ENCODE peak calls at places on chromosomes 13 and 19, in five cellular contexts. Q is IMR-90, E is H9, Y is mesenchymal stem cell, F is trophoblast cell. V is an unnamed sample.

GRCh38 chr19:18091217-18091608 is 4.5 kb upstream of the IL12RB1 start:
- DNase-seq in E (no peak), F (no peak), Y (no peak), Q (no peak), V (no peak)

GRCh38 chr13:112343591-112343990 is 32.6 kb upstream of the SPACA7 start:
- DNase-seq in Q (no peak), F (no peak), E (peak), Y (no peak), V (no peak)

GRCh38 chr19:6062274-6062673 is 48.0 kb downstream of the RFX2 start:
- DNase-seq in E (no peak), Y (no peak), F (peak), Q (no peak), V (no peak)

GRCh38 chr13:36131215-36131930 is at the start of gene DCLK1:
- DNase-seq in E (peak), Q (no peak), Y (peak), F (peak), V (peak)

GRCh38 chr19:42276821-42277220 is 7.8 kb downstream of the CIC start:
- DNase-seq in E (no peak), Y (no peak), Q (no peak), F (no peak), V (no peak)

GRCh38 chr13:47499358-47500150 is 501.5 kb downstream of the SUCLA2 start:
- DNase-seq in E (no peak), Q (peak), F (peak), Y (peak), V (no peak)

GRCh38 chr13:86476656-86477055 is 677.4 kb upstream of the SLITRK6 start:
- DNase-seq in Y (no peak), E (no peak), F (no peak), Q (no peak), V (no peak)

GRCh38 chr13:26895081-26895807 is 134.7 kb upstream of the GPR12 start:
- DNase-seq in F (no peak), Y (no peak), E (peak), Q (no peak), V (no peak)

GRCh38 chr13:31035162-31035951 is 102.9 kb downstream of the TEX26 start:
- DNase-seq in Y (no peak), F (no peak), Q (peak), E (no peak), V (no peak)

GRCh38 chr13:50990540-50991506 is 81.2 kb downstream of the RNASEH2B start:
- DNase-seq in E (peak), F (no peak), Q (peak), Y (peak), V (peak)

GRCh38 chr19:38852231-38853044 is 2.7 kb upstream of the HNRNPL start:
- DNase-seq in Y (peak), Q (peak), F (peak), E (peak), V (no peak)

GRCh38 chr19:14333101-14333871 is 48.0 kb upstream of the ADGRE5 start:
- DNase-seq in Y (no peak), F (peak), E (peak), Q (no peak), V (no peak)

GRCh38 chr13:36461472-36461871 is 29.2 kb downstream of the CCNA1 start:
- DNase-seq in F (no peak), E (no peak), Y (no peak), Q (no peak), V (no peak)

GRCh38 chr13:22735381-22735995 is 445.3 kb upstream of the SGCG start:
- DNase-seq in F (peak), Y (no peak), Q (no peak), E (peak), V (no peak)

GRCh38 chr13:104534847-104535246 is 1468.6 kb upstream of the SLC10A2 start:
- DNase-seq in Q (no peak), E (peak), F (no peak), Y (no peak), V (no peak)

GRCh38 chr19:16372065-16372915 is 47.7 kb downstream of the KLF2 start:
- DNase-seq in Y (no peak), Q (no peak), E (no peak), F (no peak), V (no peak)

GRCh38 chr19:36225219-36225892 is 10.4 kb downstream of the ZNF146 start:
- DNase-seq in Y (peak), Q (peak), E (no peak), F (no peak), V (no peak)

GRCh38 chr19:28130066-28130511 is 1082.9 kb downstream of the UQCRFS1 start:
- DNase-seq in F (no peak), Y (no peak), E (no peak), Q (no peak), V (no peak)

GRCh38 chr19:55283548-55284393 is at the start of gene BRSK1:
- DNase-seq in E (peak), F (no peak), Q (peak), Y (peak), V (peak)

GRCh38 chr19:788821-789472 is 8.3 kb upstream of the PTBP1 start:
- DNase-seq in Q (no peak), F (no peak), Y (peak), E (peak), V (no peak)

GRCh38 chr19:784541-784940 is 12.7 kb upstream of the PTBP1 start:
- DNase-seq in Q (no peak), E (no peak), F (no peak), Y (no peak), V (no peak)

GRCh38 chr19:789473-790052 is 7.7 kb upstream of the PTBP1 start:
- DNase-seq in E (peak), F (no peak), Q (no peak), Y (peak), V (no peak)

GRCh38 chr19:790971-791604 is 6.2 kb upstream of the PTBP1 start:
- DNase-seq in Q (no peak), E (no peak), F (no peak), Y (no peak), V (no peak)

GRCh38 chr19:787551-787950 is 9.7 kb upstream of the PTBP1 start:
- DNase-seq in Y (no peak), E (no peak), Q (no peak), F (peak), V (no peak)
- H4K91ac ChIP-seq in Y (peak), E (no peak), Q (no peak), F (peak), V (no peak)

GRCh38 chr13:52009985-52010384 is 1.3 kb downstream of the ATP7B start:
- DNase-seq in F (no peak), Q (no peak), Y (no peak), E (no peak), V (no peak)

GRCh38 chr13:52006491-52007245 is 4.6 kb downstream of the ATP7B start:
- DNase-seq in E (no peak), Y (no peak), F (no peak), Q (no peak), V (no peak)

GRCh38 chr13:52012512-52012836 is 276 bp downstream of the ALG11 start:
- DNase-seq in F (no peak), E (no peak), Q (no peak), Y (no peak), V (no peak)

GRCh38 chr13:52011690-52012511 is at the start of gene ALG11:
- DNase-seq in F (peak), Y (peak), Q (peak), E (peak), V (peak)

GRCh38 chr13:52010890-52011689 is at the start of gene ATP7B:
- DNase-seq in Q (no peak), F (no peak), Y (peak), E (peak), V (peak)
- H4K8ac ChIP-seq in Q (peak), F (peak), Y (peak), E (no peak), V (no peak)

DNA sequence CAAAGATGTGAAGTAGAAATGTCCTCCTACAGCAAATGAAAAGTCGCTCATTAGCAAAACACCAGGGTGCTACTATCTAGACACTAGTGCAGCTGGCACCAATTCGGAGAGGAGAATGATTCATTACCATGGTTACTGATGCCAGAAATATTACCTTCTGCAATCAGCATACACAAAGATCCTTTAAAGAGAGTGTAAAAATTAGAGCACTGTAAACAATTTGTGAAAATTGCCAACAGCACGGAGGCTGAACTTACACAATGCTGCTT is 34.5 kb downstream of the AMER2 start:
- DNase-seq in Q (no peak), E (no peak), F (no peak), Y (no peak), V (no peak)
- H3K4ac ChIP-seq in Q (no peak), E (no peak), F (no peak), Y (no peak), V (no peak)

GRCh38 chr13:99693812-99694211 is 192.5 kb downstream of the TM9SF2 start:
- DNase-seq in E (no peak), Y (no peak), Q (no peak), F (no peak), V (no peak)

GRCh38 chr13:99691552-99691951 is 190.3 kb downstream of the TM9SF2 start:
- DNase-seq in Y (no peak), Q (no peak), E (no peak), F (peak), V (no peak)

GRCh38 chr13:99692854-99693253 is 191.6 kb downstream of the TM9SF2 start:
- DNase-seq in E (no peak), Y (no peak), Q (no peak), F (no peak), V (no peak)

GRCh38 chr13:99694251-99694650 is 193.0 kb downstream of the TM9SF2 start:
- DNase-seq in Q (no peak), Y (no peak), E (no peak), F (no peak), V (no peak)

DNA sequence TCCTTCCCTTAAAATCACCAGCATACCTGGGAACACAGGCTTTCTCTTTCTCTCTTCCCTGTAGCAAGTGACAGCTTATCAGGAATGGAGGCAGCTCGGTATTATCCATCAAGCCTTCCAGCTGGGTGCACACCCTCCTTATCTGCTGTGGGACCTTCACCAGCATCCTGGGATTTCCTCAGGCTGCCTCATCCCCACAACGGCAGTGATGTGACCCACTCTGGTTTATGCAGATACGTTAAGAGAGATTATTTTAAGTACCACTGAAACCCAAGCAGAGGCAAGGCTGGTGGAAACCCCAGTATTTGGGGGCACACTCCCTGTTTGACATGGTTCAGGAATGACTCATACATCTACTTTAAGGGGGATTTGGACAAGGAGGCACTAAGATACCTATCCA is 192.1 kb downstream of the TM9SF2 start:
- DNase-seq in Y (no peak), Q (no peak), F (no peak), E (no peak), V (no peak)
- H4K91ac ChIP-seq in Y (no peak), Q (no peak), F (no peak), E (peak), V (no peak)

GRCh38 chr13:45464687-45465453 is at the start of gene COG3:
- DNase-seq in E (peak), Y (peak), F (peak), Q (peak), V (peak)
- H4K8ac ChIP-seq in E (no peak), Y (peak), F (peak), Q (peak), V (no peak)

V was measured in neuronal stem cell.